ENCODE peak calls at places on chromosomes 6 and 20, in seven cellular contexts. R, Z, D, A, F, Y and L are unnamed samples.

GRCh38 chr6:28758046-28758817 is 165.6 kb downstream of the TRIM27 start:
- DNase-seq in F (no peak), Y (no peak), D (peak), A (peak), Z (peak), R (peak), L (no peak)

GRCh38 chr6:146905313-146905712 is 298.9 kb upstream of the STXBP5 start:
- DNase-seq in F (peak), Y (no peak), R (no peak), Z (peak), A (peak), D (no peak), L (no peak)

GRCh38 chr6:73965408-73966145 is 269.6 kb downstream of the CD109 start:
- DNase-seq in D (no peak), R (no peak), Z (no peak), Y (no peak), A (no peak), F (no peak), L (no peak)

GRCh38 chr6:26223677-26224546 is 136.7 kb downstream of the HFE start:
- DNase-seq in D (no peak), Z (peak), A (peak), F (peak), Y (peak), R (peak), L (no peak)

GRCh38 chr20:3744806-3745685 is 12.6 kb downstream of the HSPA12B start:
- DNase-seq in A (peak), Y (peak), Z (peak), F (no peak), R (peak), D (peak), L (no peak)

GRCh38 chr20:11891081-11891826 is 26.4 kb upstream of the BTBD3 start:
- DNase-seq in A (peak), F (peak), D (no peak), R (peak), Z (peak), Y (peak), L (no peak)

GRCh38 chr6:25583099-25583498 is 68.9 kb upstream of the SCGN start:
- DNase-seq in F (no peak), Z (no peak), R (no peak), Y (no peak), A (no peak), D (no peak), L (no peak)

GRCh38 chr20:37897008-37897548 is 5.8 kb upstream of the VSTM2L start:
- DNase-seq in F (peak), Z (peak), R (peak), D (peak), A (no peak), Y (no peak), L (no peak)

GRCh38 chr20:38023181-38024085 is 9.8 kb downstream of the TTI1 start:
- DNase-seq in A (no peak), R (no peak), F (no peak), Z (peak), Y (no peak), D (no peak), L (peak)

DNA sequence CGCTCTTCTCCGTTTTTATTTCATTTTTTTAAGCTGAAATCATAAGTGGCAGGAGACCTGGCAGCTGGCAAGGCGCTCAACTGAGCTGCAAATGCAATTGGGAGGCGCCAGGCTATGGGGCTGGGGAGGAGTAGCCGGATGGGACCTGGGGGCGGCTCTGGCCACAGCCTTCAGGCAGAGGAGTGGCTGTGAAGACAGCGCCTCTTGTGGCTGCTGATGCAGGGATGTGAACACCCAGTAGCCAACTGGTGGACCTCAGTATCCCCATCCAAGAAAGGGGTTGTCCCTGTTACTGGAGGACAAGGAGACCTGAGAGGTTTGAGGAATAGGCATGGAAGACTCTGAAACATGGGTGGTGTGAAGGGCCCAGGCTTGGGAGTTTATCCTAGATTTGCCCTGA is 12.6 kb downstream of the KCNK17 start:
- DNase-seq in Y (no peak), R (peak), A (no peak), Z (no peak), F (no peak), D (no peak), L (no peak)
- TF ChIP-seq CTCF in Y (no peak), R (peak), A (peak), Z (peak), F (no peak), D (peak), L (peak)

DNA sequence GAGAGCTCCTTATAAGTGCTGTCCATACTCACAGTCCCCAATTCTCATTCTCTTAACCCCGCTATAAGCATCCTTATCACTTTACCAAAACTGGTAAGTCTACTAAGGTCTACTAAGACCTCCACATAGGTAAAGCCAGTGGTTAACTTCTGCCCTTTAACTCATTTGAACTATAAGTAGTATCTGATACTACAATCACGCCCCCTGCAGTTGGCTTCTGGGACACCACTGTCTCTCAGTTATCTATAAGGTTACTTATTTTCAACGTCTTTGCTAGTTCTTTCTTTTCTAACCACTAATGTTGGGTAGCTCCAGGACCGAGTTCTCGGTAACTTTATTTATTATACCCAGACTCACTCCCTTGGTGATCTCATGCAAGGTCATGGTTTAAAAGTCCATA is 142.6 kb downstream of the ARHGAP18 start:
- DNase-seq in R (peak), Z (peak), D (no peak), F (no peak), Y (peak), A (no peak), L (no peak)
- TF ChIP-seq CTCF in R (peak), Z (peak), D (peak), F (no peak), Y (no peak), A (peak), L (peak)

DNA sequence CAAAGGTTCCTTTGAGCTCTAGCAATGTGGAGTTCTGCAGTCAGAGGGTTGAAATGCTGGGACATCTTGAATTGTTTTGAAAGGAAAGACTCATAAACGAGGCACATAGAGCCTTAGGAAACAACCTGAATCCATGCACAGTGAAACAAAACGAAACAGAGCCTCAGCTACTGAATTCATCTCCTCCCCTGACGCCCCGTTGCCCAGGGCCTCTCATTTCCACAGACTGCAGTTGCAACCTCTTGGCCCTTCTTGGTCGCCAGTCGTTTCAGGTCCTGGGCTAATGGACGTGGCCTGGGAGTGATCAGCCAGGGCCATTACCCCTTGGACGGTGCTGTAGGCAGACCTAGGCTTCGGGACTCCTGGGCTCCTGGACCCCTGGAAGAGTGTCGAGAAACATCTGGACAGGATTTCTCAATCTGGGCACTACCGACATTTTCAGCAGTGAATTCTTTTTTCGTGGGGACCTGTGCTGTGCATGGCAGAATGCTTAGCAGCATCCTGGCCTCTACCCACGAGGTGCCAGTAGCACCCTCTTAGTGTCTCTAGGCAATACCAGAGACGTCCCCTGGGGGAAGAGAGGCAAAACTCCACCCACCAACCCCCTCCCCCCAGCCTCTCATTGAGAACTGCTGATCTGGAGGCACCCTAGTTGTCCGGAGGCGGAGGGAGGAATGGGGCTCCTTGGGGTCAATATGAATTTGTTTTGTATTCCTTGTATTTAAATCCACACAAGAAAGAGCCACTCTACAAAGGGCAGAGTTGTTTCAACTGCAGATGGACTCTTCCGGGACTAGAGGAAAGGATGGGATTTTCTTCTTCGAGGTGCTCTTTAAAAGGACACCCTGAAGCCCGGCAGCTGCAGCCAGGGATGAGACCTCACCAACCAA is 50.2 kb downstream of the TMEM242 start:
- DNase-seq in Z (no peak), R (peak), Y (no peak), F (no peak), D (peak), A (no peak), L (no peak)
- TF ChIP-seq CTCF in Z (no peak), R (peak), Y (no peak), F (no peak), D (no peak), A (no peak), L (no peak)

DNA sequence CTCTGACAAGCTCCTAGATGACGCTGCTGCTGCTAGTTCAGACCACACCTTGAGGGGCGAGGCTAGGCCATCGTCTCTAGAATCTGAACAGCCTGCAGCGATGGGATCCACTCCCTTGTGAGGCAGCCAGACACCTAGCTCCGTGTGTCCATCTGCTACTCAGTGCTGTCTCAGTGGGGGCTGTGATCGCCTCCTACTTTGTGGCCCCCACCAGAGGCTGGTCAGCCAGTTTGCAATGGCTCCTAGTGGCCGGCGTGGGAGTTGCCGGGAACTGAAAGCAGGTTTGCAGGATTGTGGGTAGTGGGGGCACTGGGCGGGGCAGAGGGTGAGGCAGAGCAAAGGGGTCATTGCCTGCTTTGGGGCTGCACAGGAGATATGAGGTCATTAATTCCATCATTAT is 2.8 kb downstream of the CCN5 start:
- DNase-seq in Y (no peak), D (no peak), F (no peak), A (no peak), R (peak), Z (no peak), L (no peak)
- TF ChIP-seq CTCF in Y (no peak), D (peak), F (no peak), A (no peak), R (peak), Z (peak), L (peak)